ENCODE peak calls at places on chromosomes 7 and 10, in six cellular contexts. W is A172; F is DMS153; Z is ELF-1; R is central memory CD8-positive, alpha-beta T cell; L is NCI-H2081. M is an unnamed sample.

GRCh38 chr10:116836087-116836486 is 13.2 kb upstream of the ENO4 start:
- DNase-seq in W (peak; percentile 7), F (no peak), Z (peak; percentile 78), R (no peak), L (peak; percentile 97), M (no peak)

GRCh38 chr7:42234736-42235135 is 2.3 kb downstream of the GLI3 start:
- DNase-seq in W (no peak), F (no peak), Z (no peak), R (no peak), L (no peak), M (no peak)

GRCh38 chr10:62996925-62997324 is 136.2 kb upstream of the NRBF2 start:
- DNase-seq in W (no peak), F (no peak), Z (peak; percentile 56), R (no peak), L (no peak), M (no peak)

GRCh38 chr10:69124558-69125121 is 662 bp downstream of the VPS26A start:
- DNase-seq in W (peak; percentile 65), F (no peak), Z (peak; percentile 66), R (no peak), L (peak; percentile 15), M (peak; percentile 57)

GRCh38 chr10:17217661-17218306 is 10.3 kb upstream of the VIM start:
- DNase-seq in W (peak; percentile 72), F (no peak), Z (no peak), R (no peak), L (no peak), M (no peak)

GRCh38 chr7:145784809-145785780 is 331.5 kb upstream of the CNTNAP2 start:
- DNase-seq in W (no peak), F (no peak), Z (no peak), R (no peak), L (no peak), M (no peak)

GRCh38 chr10:44051584-44052385 is 333.1 kb downstream of the CXCL12 start:
- DNase-seq in W (peak; percentile 66), F (no peak), Z (no peak), R (no peak), L (no peak), M (no peak)

GRCh38 chr10:70753026-70753663 is 32.0 kb downstream of the TBATA start:
- DNase-seq in W (no peak), F (no peak), Z (no peak), R (no peak), L (no peak), M (no peak)

GRCh38 chr10:126433351-126433750 is 45.1 kb upstream of the ADAM12 start:
- DNase-seq in W (peak; percentile 46), F (no peak), Z (no peak), R (no peak), L (no peak), M (no peak)

M was measured in OCI-LY7.